ENCODE peak calls at places on chromosomes 5 and 9, in seven cellular contexts. M is stomach, X is type B pancreatic cell, Q is ascending aorta, G is bronchial epithelial cell, T is endothelial cell, E is neural crest cell. Y is an unnamed sample.

GRCh38 chr9:122370303-122370702 is 521 bp upstream of the PTGS1 start:
- DNase-seq in G (no peak), E (no peak), M (no peak), X (no peak), Q (no peak), T (no peak), Y (no peak)

GRCh38 chr5:1011741-1012315 is 3.2 kb downstream of the NKD2 start:
- DNase-seq in Q (peak), T (no peak), G (no peak), M (no peak), X (no peak), E (no peak), Y (no peak)

GRCh38 chr5:27217160-27217956 is 179.0 kb upstream of the CDH9 start:
- DNase-seq in T (no peak), Q (no peak), M (no peak), G (no peak), X (no peak), E (no peak), Y (no peak)

GRCh38 chr9:130265431-130266235 is at the start of gene HMCN2:
- DNase-seq in E (peak), T (peak), X (no peak), Q (peak), G (no peak), M (no peak), Y (peak)

GRCh38 chr5:146717951-146718350 is 160.6 kb downstream of the PPP2R2B start:
- DNase-seq in G (peak), T (no peak), M (no peak), X (no peak), E (no peak), Q (no peak), Y (no peak)

GRCh38 chr5:170393235-170393634 is 4.1 kb upstream of the KCNMB1 start:
- DNase-seq in G (no peak), E (no peak), T (no peak), Q (no peak), M (no peak), X (no peak), Y (peak)

GRCh38 chr9:116546711-116547581 is 140.2 kb upstream of the TRIM32 start:
- DNase-seq in M (no peak), X (no peak), T (no peak), E (no peak), Q (no peak), G (peak), Y (no peak)

GRCh38 chr9:136363106-136363605 is 388 bp downstream of the DNLZ start:
- DNase-seq in G (peak), T (peak), M (peak), X (peak), E (peak), Q (peak), Y (peak)

GRCh38 chr9:16248816-16249215 is 621.7 kb downstream of the BNC2 start:
- DNase-seq in Q (no peak), E (no peak), T (no peak), X (no peak), G (no peak), M (no peak), Y (no peak)

GRCh38 chr5:83434929-83435328 is 36.6 kb upstream of the VCAN start:
- DNase-seq in G (no peak), T (no peak), E (no peak), X (no peak), M (no peak), Q (no peak), Y (no peak)

GRCh38 chr9:5630038-5630507 is 1.2 kb downstream of the RIC1 start:
- DNase-seq in T (no peak), G (peak), X (no peak), Q (no peak), M (no peak), E (no peak), Y (no peak)

GRCh38 chr5:100797863-100798262 is 105.2 kb downstream of the ST8SIA4 start:
- DNase-seq in G (peak), T (no peak), E (no peak), X (no peak), M (no peak), Q (no peak), Y (no peak)

GRCh38 chr9:116576386-116576785 is 110.7 kb upstream of the TRIM32 start:
- DNase-seq in X (no peak), M (no peak), G (no peak), T (no peak), E (no peak), Q (no peak), Y (no peak)

GRCh38 chr5:152102057-152102456 is 177.4 kb upstream of the GLRA1 start:
- DNase-seq in E (no peak), T (no peak), G (no peak), M (no peak), Q (no peak), X (no peak), Y (no peak)

GRCh38 chr9:34430843-34431437 is 27.4 kb downstream of the FAM219A start:
- DNase-seq in Q (no peak), T (peak), E (peak), X (no peak), G (peak), M (peak), Y (peak)

GRCh38 chr5:1039210-1039548 is 30.6 kb downstream of the NKD2 start:
- DNase-seq in Q (no peak), X (no peak), T (no peak), E (no peak), G (no peak), M (no peak), Y (no peak)

GRCh38 chr5:181138258-181138657 is 7.3 kb upstream of the OR2V1 start:
- DNase-seq in G (no peak), T (no peak), M (no peak), X (no peak), E (no peak), Q (no peak), Y (no peak)

GRCh38 chr5:40106847-40107246 is 572.9 kb upstream of the PTGER4 start:
- DNase-seq in X (no peak), G (no peak), M (no peak), T (no peak), Q (no peak), E (no peak), Y (no peak)

GRCh38 chr9:37904647-37905505 is 949 bp upstream of the SLC25A51 start:
- DNase-seq in Q (peak), X (no peak), T (no peak), E (no peak), G (peak), M (no peak), Y (peak)

GRCh38 chr5:37323607-37324006 is 47.3 kb downstream of the NUP155 start:
- DNase-seq in T (no peak), X (no peak), E (no peak), M (no peak), G (no peak), Q (no peak), Y (no peak)

GRCh38 chr5:124808842-124809268 is 62.4 kb upstream of the ZNF608 start:
- DNase-seq in M (no peak), Q (no peak), T (no peak), X (no peak), G (no peak), E (no peak), Y (no peak)

GRCh38 chr9:95901506-95901905 is 26.0 kb downstream of the ERCC6L2 start:
- DNase-seq in X (no peak), M (no peak), G (peak), T (no peak), Q (no peak), E (no peak), Y (no peak)

GRCh38 chr5:172002310-172002709 is 4.1 kb downstream of the FBXW11 start:
- DNase-seq in M (no peak), G (peak), X (no peak), E (no peak), T (no peak), Q (no peak), Y (no peak)

GRCh38 chr5:117623042-117623815 is 1048.6 kb upstream of the SEMA6A start:
- DNase-seq in X (no peak), E (no peak), G (peak), Q (no peak), M (no peak), T (no peak), Y (no peak)

GRCh38 chr5:8209500-8209899 is 340.6 kb downstream of the MTRR start:
- DNase-seq in G (no peak), T (no peak), X (no peak), E (no peak), Q (no peak), M (no peak), Y (no peak)

GRCh38 chr5:5017827-5018559 is 122.1 kb upstream of the ADAMTS16 start:
- DNase-seq in E (no peak), Q (no peak), T (no peak), G (no peak), X (no peak), M (no peak), Y (no peak)

GRCh38 chr9:79357620-79358019 is 214.1 kb upstream of the TLE4 start:
- DNase-seq in E (no peak), G (no peak), X (no peak), T (no peak), M (no peak), Q (no peak), Y (no peak)

GRCh38 chr5:17305964-17306725 is 88.7 kb downstream of the BASP1 start:
- DNase-seq in T (no peak), Q (peak), G (peak), M (peak), E (no peak), X (no peak), Y (no peak)

GRCh38 chr9:86939896-86940295 is 7.4 kb downstream of the GAS1 start:
- DNase-seq in X (no peak), E (no peak), G (no peak), Q (no peak), M (no peak), T (no peak), Y (no peak)

GRCh38 chr5:172347653-172348052 is 64.1 kb upstream of the UBTD2 start:
- DNase-seq in G (no peak), E (no peak), X (no peak), Q (no peak), T (no peak), M (no peak), Y (no peak)

GRCh38 chr9:98330831-98331230 is 75.4 kb upstream of the TBC1D2 start:
- DNase-seq in G (no peak), M (no peak), E (no peak), Q (no peak), X (no peak), T (no peak), Y (no peak)

GRCh38 chr5:159864885-159865622 is 51.2 kb upstream of the ADRA1B start:
- DNase-seq in G (no peak), X (no peak), Q (no peak), M (no peak), E (no peak), T (no peak), Y (no peak)

GRCh38 chr5:74288448-74289109 is 351.9 kb downstream of the ENC1 start:
- DNase-seq in T (no peak), Q (no peak), G (no peak), E (no peak), X (no peak), M (no peak), Y (no peak)

GRCh38 chr5:136689563-136689962 is 324.2 kb upstream of the TRPC7 start:
- DNase-seq in G (no peak), M (no peak), E (no peak), T (no peak), Q (no peak), X (no peak), Y (no peak)

GRCh38 chr9:21991039-21991959 is 2.9 kb downstream of the CDKN2A start:
- DNase-seq in X (no peak), Q (no peak), G (no peak), M (no peak), E (no peak), T (no peak), Y (no peak)

DNA sequence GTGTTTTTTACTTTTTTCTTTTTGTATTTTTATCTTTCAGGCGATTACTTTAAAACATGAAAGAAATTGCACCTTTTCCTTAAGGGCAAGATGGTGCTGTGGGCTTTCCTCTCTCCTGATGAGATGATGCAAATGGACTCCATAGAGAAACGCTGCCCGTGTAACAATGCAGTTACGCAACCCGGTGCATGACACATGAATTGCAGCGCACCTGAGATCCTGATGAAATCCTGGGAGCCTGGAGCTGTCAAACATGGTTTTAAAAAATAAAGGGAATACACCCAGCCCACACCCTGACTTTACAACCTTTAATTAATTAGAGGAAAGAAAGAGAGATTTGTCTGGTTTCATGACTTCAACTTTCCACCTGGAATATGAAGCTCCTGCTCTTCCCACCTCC is 179.3 kb downstream of the AUH start:
- DNase-seq in G (peak), Q (peak), E (no peak), X (no peak), M (peak), T (no peak), Y (no peak)
- TF ChIP-seq CTCF in G (no peak), Q (no peak), E (no peak), X (no peak), M (no peak), T (no peak), Y (no peak)

DNA sequence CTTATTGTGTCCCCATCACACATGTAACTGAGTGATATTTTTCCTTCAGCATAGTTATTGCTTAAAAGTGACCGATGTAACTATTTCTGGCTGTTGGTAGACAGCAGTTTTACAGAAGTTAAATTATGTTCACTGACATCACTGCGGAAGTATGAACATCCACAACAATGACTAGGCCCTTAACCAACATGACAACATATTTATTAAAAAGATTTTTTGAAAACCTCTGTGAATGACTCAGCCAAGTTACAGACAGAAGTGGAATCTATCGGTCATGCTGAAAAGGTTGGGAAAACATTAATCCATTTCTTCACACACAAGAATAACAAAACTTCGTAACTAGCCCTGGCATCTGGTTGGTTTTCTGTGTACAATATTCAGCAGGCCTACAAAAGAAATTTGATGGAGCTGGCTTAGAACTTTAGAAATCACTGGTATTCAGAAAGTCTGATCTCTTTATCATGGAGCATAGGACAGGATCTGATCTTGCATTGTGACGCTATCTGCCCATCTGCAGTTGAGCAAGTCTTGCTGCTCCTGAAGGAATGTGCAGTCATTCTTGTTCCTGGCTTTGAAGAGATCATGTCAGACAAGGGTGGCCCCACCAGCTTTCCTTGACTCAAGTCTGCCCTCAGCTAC is 6.5 kb downstream of the GLIS3 start:
- DNase-seq in G (peak), T (no peak), X (no peak), M (no peak), E (no peak), Q (peak), Y (no peak)
- TF ChIP-seq CTCF in G (no peak), T (no peak), X (no peak), M (no peak), E (no peak), Q (no peak), Y (no peak)

DNA sequence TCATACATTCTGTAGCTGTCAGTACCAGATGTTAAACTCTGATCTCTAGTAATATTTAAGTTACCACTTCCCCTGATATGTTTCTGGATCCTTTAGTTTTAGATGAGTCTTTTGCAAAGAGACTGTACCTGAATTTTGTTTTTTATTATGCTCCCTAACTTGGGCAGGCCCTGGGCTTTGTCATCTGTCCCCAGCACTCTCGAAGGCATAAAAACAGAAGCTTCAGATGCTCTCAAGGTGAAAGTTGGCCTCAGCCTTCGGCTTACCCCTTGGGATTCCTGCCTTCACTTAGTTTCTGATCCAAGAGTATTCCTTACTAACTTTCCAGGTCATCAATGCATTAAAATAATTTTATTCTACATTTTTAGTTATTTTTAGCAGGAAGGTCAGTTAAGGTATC is 14.9 kb upstream of the LNPEP start:
- DNase-seq in E (no peak), Q (no peak), M (no peak), X (no peak), T (no peak), G (no peak), Y (no peak)
- TF ChIP-seq CTCF in E (no peak), Q (no peak), M (no peak), X (no peak), T (no peak), G (no peak), Y (no peak)

GRCh38 chr5:132065951-132066701 is 5.7 kb downstream of the IL3 start:
- DNase-seq in Q (no peak), X (no peak), E (no peak), T (no peak), M (no peak), G (no peak), Y (no peak)

GRCh38 chr5:132064738-132065331 is 4.4 kb downstream of the IL3 start:
- DNase-seq in Q (peak), M (peak), X (peak), G (peak), T (peak), E (peak), Y (peak)

GRCh38 chr5:132066871-132067270 is 6.4 kb downstream of the IL3 start:
- DNase-seq in G (no peak), M (no peak), T (no peak), X (no peak), E (no peak), Q (no peak), Y (no peak)

GRCh38 chr5:132064140-132064539 is 3.7 kb downstream of the IL3 start:
- DNase-seq in G (no peak), T (no peak), E (no peak), Q (no peak), M (no peak), X (no peak), Y (no peak)

GRCh38 chr5:132065351-132065937 is 5.0 kb downstream of the IL3 start:
- DNase-seq in G (peak), X (no peak), M (peak), Q (no peak), E (peak), T (peak), Y (peak)
- TF ChIP-seq CTCF in G (peak), X (peak), M (no peak), Q (peak), E (peak), T (no peak), Y (no peak)

GRCh38 chr5:10153394-10153793 is 96.3 kb downstream of the ATPSCKMT start:
- DNase-seq in E (no peak), G (no peak), T (no peak), Q (no peak), X (no peak), M (no peak), Y (no peak)

GRCh38 chr5:10161778-10162177 is 87.9 kb downstream of the ATPSCKMT start:
- DNase-seq in Q (no peak), G (no peak), E (no peak), X (no peak), T (no peak), M (no peak), Y (no peak)

GRCh38 chr5:10162468-10162867 is 87.2 kb downstream of the ATPSCKMT start:
- DNase-seq in T (no peak), M (no peak), E (no peak), X (no peak), Q (no peak), G (no peak), Y (no peak)

GRCh38 chr5:10157085-10157669 is 92.5 kb downstream of the ATPSCKMT start:
- DNase-seq in M (no peak), Q (no peak), X (no peak), T (no peak), E (no peak), G (no peak), Y (no peak)

GRCh38 chr5:10158886-10159285 is 90.8 kb downstream of the ATPSCKMT start:
- DNase-seq in M (no peak), T (no peak), E (no peak), G (no peak), Q (no peak), X (no peak), Y (no peak)
- TF ChIP-seq CTCF in M (no peak), T (peak), E (no peak), G (no peak), Q (no peak), X (peak), Y (no peak)

GRCh38 chr5:140881889-140882590 is at the start of gene PCDHA13:
- DNase-seq in T (peak), E (no peak), G (peak), Q (no peak), M (no peak), X (no peak), Y (no peak)

GRCh38 chr5:140883927-140884697 is 2.2 kb downstream of the PCDHA13 start:
- DNase-seq in G (no peak), T (no peak), X (no peak), Q (no peak), M (no peak), E (no peak), Y (no peak)

GRCh38 chr5:140877262-140877581 is 2.1 kb downstream of the PCDHA12 start:
- DNase-seq in Q (no peak), M (no peak), E (no peak), X (peak), T (peak), G (no peak), Y (no peak)

GRCh38 chr5:140883373-140883772 is 1.4 kb downstream of the PCDHA13 start:
- DNase-seq in M (no peak), G (no peak), Q (no peak), X (no peak), E (no peak), T (no peak), Y (no peak)

DNA sequence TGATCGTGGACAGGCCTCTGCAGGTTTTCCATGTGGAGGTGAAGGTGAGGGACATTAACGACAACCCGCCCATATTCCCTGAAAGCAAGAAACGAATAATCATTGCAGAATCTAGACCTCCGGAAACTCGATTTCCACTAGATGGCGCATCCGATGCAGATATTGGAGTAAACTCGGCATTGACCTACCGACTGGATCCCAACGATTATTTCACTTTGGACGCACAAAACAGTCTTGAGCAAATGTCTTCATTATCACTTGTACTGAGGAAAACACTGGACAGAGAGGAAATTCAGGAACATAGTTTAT is 621 bp downstream of the PCDHA13 start:
- DNase-seq in T (peak), M (no peak), G (peak), E (no peak), Q (no peak), X (no peak), Y (no peak)
- TF ChIP-seq CTCF in T (peak), M (no peak), G (no peak), E (peak), Q (no peak), X (no peak), Y (no peak)

DNA sequence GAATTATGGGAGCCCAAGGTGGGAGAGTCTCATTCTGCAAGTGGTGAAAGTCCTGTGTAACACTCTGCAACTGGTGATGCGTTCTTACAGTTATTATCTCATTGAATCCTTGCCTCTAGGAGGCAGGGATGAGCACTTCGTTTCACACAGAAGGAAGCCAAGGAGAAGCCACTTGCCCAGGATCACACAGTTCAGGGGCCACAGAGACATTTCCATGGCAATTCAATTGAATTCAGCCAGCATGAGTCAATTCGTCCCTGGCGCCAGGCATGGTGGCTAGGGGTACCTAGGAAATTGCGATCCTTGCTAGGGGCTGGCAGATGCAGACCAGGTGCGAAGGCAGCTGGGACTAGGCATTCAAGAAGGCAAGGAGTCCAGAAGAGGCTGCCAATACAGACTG is 26.2 kb downstream of the LHX2 start:
- DNase-seq in G (no peak), T (no peak), M (no peak), E (no peak), Q (no peak), X (no peak), Y (no peak)
- TF ChIP-seq CTCF in G (no peak), T (no peak), M (no peak), E (no peak), Q (no peak), X (no peak), Y (no peak)

Y was measured in activated CD8-positive, alpha-beta T cell treated with anti-CD3 and anti-CD28 coated beads for 36 hours.